ENCODE peak calls at places on chromosomes 7 and 10, in six cellular contexts. B is DMS 273 treated with DMSO at 0.1 percent for 48 hours; O is activated naive CD8-positive, alpha-beta T cell treated with anti-CD3 and anti-CD28 coated beads for 36 hours; P is ELR; D is memory B cell; S is T follicular helper cell. F is an unnamed sample.

GRCh38 chr7:27900006-27900405 is 160.0 kb downstream of the TAX1BP1 start:
- DNase-seq in D (no peak), B (no peak), S (no peak), O (no peak), P (no peak), F (no peak)

GRCh38 chr10:71486465-71487114 is 89.9 kb downstream of the CDH23 start:
- DNase-seq in S (no peak), P (peak), O (peak), D (no peak), B (no peak), F (no peak)

GRCh38 chr10:114034943-114035645 is 8.6 kb upstream of the ADRB1 start:
- DNase-seq in D (peak), P (no peak), B (no peak), S (no peak), O (no peak), F (no peak)

GRCh38 chr10:129936266-129936922 is 27.7 kb downstream of the EBF3 start:
- DNase-seq in B (no peak), O (no peak), D (no peak), P (no peak), S (no peak), F (no peak)

GRCh38 chr7:55005241-55005836 is 13.5 kb upstream of the EGFR start:
- DNase-seq in O (no peak), P (no peak), S (no peak), D (no peak), B (no peak), F (no peak)

GRCh38 chr10:103772096-103772845 is 83.1 kb downstream of the SH3PXD2A start:
- DNase-seq in B (peak), D (peak), S (peak), O (peak), P (peak), F (no peak)

GRCh38 chr10:65348637-65349036 is 1577.2 kb upstream of the LRRTM3 start:
- DNase-seq in B (no peak), O (no peak), D (no peak), S (no peak), P (no peak), F (no peak)

GRCh38 chr10:25455980-25456567 is 281.3 kb downstream of the GPR158 start:
- DNase-seq in P (no peak), B (no peak), O (no peak), D (no peak), S (no peak), F (no peak)

GRCh38 chr7:14861456-14861855 is 41.1 kb downstream of the DGKB start:
- DNase-seq in B (no peak), O (no peak), D (no peak), P (no peak), S (no peak), F (no peak)

GRCh38 chr10:105585215-105585614 is 944.1 kb downstream of the SORCS3 start:
- DNase-seq in P (no peak), O (no peak), B (no peak), D (no peak), S (no peak), F (no peak)

GRCh38 chr10:71396084-71396713 is 521 bp upstream of the CDH23 start:
- DNase-seq in B (peak), O (peak), D (no peak), P (peak), S (no peak), F (no peak)

GRCh38 chr7:47196106-47196630 is 385.7 kb downstream of the TNS3 start:
- DNase-seq in O (no peak), S (no peak), D (no peak), P (no peak), B (no peak), F (no peak)

GRCh38 chr7:106217089-106217542 is 67.7 kb downstream of the NAMPT start:
- DNase-seq in P (peak), B (no peak), D (no peak), O (no peak), S (no peak), F (no peak)

GRCh38 chr7:149853157-149853556 is 15.0 kb downstream of the ZNF862 start:
- DNase-seq in P (no peak), S (no peak), D (no peak), B (no peak), O (no peak), F (no peak)